ENCODE peak calls at places on chromosomes 4 and X, in five cellular contexts. E is kidney epithelial cell, Z is transverse colon, L is lower lobe of right lung, J is GM12865. N is an unnamed sample.

GRCh38 chrX:40845331-40845911 is 110.1 kb upstream of the MED14 start:
- DNase-seq in E (peak; percentile 54), Z (no peak), L (no peak), J (no peak), N (peak; percentile 76)

GRCh38 chrX:118254611-118255010 is 91.3 kb upstream of the WDR44 start:
- DNase-seq in E (peak; percentile 12), Z (peak; percentile 56), L (no peak), J (peak; percentile 61), N (no peak)

GRCh38 chrX:41952102-41952501 is 28.7 kb upstream of the CASK start:
- DNase-seq in E (no peak), Z (no peak), L (no peak), J (no peak), N (no peak)

GRCh38 chr4:122142687-122143086 is 9.4 kb upstream of the BLTP1 start:
- DNase-seq in E (no peak), Z (no peak), L (no peak), J (no peak), N (no peak)

GRCh38 chr4:182017038-182017437 is 226.2 kb upstream of the TENM3 start:
- DNase-seq in E (no peak), Z (no peak), L (no peak), J (no peak), N (no peak)

GRCh38 chr4:105194328-105195231 is 47.9 kb downstream of the TET2 start:
- DNase-seq in E (no peak), Z (no peak), L (no peak), J (peak; percentile 69), N (no peak)

GRCh38 chr4:164700471-164700870 is 53.5 kb upstream of the SMIM31 start:
- DNase-seq in E (no peak), Z (no peak), L (no peak), J (peak; percentile 59), N (no peak)

GRCh38 chrX:64975989-64976672 is at the start of gene ZC4H2:
- DNase-seq in E (peak; percentile 51), Z (peak; percentile 80), L (peak; percentile 80), J (peak; percentile 84), N (peak; percentile 7)

GRCh38 chr4:86927843-86928395 is 6.9 kb upstream of the AFF1 start:
- DNase-seq in E (peak; percentile 96), Z (peak; percentile 21), L (no peak), J (no peak), N (peak; percentile 92)

GRCh38 chrX:2137882-2138281 is 362.9 kb downstream of the DHRSX start:
- DNase-seq in E (no peak), Z (no peak), L (no peak), J (no peak), N (no peak)

GRCh38 chrX:132270699-132271098 is 51.5 kb upstream of the RAP2C start:
- DNase-seq in E (peak; percentile 29), Z (peak; percentile 18), L (no peak), J (no peak), N (no peak)

GRCh38 chr4:87844476-87844875 is 11.7 kb downstream of the MEPE start:
- DNase-seq in E (no peak), Z (no peak), L (no peak), J (no peak), N (no peak)

GRCh38 chr4:2874861-2875260 is 31.2 kb downstream of the ADD1 start:
- DNase-seq in E (no peak), Z (no peak), L (no peak), J (no peak), N (no peak)

GRCh38 chrX:46941341-46941740 is 29.1 kb downstream of the JADE3 start:
- DNase-seq in E (no peak), Z (no peak), L (no peak), J (no peak), N (no peak)

GRCh38 chr4:186067757-186068385 is 1.1 kb upstream of the TLR3 start:
- DNase-seq in E (peak; percentile 45), Z (peak; percentile 80), L (peak; percentile 71), J (peak; percentile 74), N (no peak)

GRCh38 chrX:114976321-114976720 is 41.1 kb downstream of the IL13RA2 start:
- DNase-seq in E (no peak), Z (no peak), L (no peak), J (no peak), N (no peak)

GRCh38 chr4:60450054-60450453 is 750.1 kb upstream of the ADGRL3 start:
- DNase-seq in E (no peak), Z (no peak), L (no peak), J (no peak), N (no peak)

GRCh38 chrX:72028701-72029470 is 102.8 kb downstream of the RTL5 start:
- DNase-seq in E (no peak), Z (no peak), L (no peak), J (no peak), N (no peak)

GRCh38 chrX:47502591-47503222 is 19.7 kb upstream of the ZNF41 start:
- DNase-seq in E (no peak), Z (no peak), L (no peak), J (no peak), N (no peak)

GRCh38 chr4:84496356-84497219 is 2.5 kb downstream of the NKX6-1 start:
- DNase-seq in E (no peak), Z (no peak), L (no peak), J (no peak), N (no peak)

GRCh38 chrX:71546879-71547278 is 14.0 kb downstream of the OGT start:
- DNase-seq in E (no peak), Z (no peak), L (no peak), J (no peak), N (no peak)

GRCh38 chr4:81198151-81198550 is 16.9 kb downstream of the PRKG2 start:
- DNase-seq in E (no peak), Z (no peak), L (peak; percentile 44), J (no peak), N (no peak)

GRCh38 chr4:101050836-101051205 is 296.5 kb downstream of the PPP3CA start:
- DNase-seq in E (no peak), Z (no peak), L (no peak), J (no peak), N (no peak)

GRCh38 chr4:127209580-127210095 is 423.1 kb upstream of the INTU start:
- DNase-seq in E (no peak), Z (no peak), L (no peak), J (no peak), N (no peak)

GRCh38 chr4:126583509-126583908 is 1049.2 kb upstream of the INTU start:
- DNase-seq in E (no peak), Z (no peak), L (no peak), J (peak; percentile 25), N (no peak)

GRCh38 chr4:89230271-89230670 is 77.3 kb downstream of the GPRIN3 start:
- DNase-seq in E (no peak), Z (no peak), L (no peak), J (no peak), N (no peak)

GRCh38 chr4:82372502-82372873 is 1.3 kb downstream of the HNRNPD start:
- DNase-seq in E (no peak), Z (peak; percentile 55), L (no peak), J (peak; percentile 58), N (no peak)

GRCh38 chrX:8730812-8731578 is 942 bp downstream of the ANOS1 start:
- DNase-seq in E (no peak), Z (no peak), L (no peak), J (no peak), N (no peak)

GRCh38 chrX:155148724-155149537 is 67.3 kb upstream of the VBP1 start:
- DNase-seq in E (no peak), Z (peak; percentile 15), L (no peak), J (peak; percentile 30), N (no peak)

GRCh38 chr4:71607780-71608673 is 175.9 kb downstream of the GC start:
- DNase-seq in E (peak; percentile 56), Z (no peak), L (no peak), J (no peak), N (peak; percentile 10)

GRCh38 chrX:95841863-95842262 is 842.8 kb upstream of the DIAPH2 start:
- DNase-seq in E (no peak), Z (no peak), L (no peak), J (no peak), N (no peak)

GRCh38 chr4:54234497-54235205 is 5.6 kb downstream of the PDGFRA start:
- DNase-seq in E (no peak), Z (no peak), L (no peak), J (no peak), N (no peak)
- TF ChIP-seq CTCF in E (no peak), Z (no peak), L (no peak), J (no peak), N (peak; percentile 8)

DNA sequence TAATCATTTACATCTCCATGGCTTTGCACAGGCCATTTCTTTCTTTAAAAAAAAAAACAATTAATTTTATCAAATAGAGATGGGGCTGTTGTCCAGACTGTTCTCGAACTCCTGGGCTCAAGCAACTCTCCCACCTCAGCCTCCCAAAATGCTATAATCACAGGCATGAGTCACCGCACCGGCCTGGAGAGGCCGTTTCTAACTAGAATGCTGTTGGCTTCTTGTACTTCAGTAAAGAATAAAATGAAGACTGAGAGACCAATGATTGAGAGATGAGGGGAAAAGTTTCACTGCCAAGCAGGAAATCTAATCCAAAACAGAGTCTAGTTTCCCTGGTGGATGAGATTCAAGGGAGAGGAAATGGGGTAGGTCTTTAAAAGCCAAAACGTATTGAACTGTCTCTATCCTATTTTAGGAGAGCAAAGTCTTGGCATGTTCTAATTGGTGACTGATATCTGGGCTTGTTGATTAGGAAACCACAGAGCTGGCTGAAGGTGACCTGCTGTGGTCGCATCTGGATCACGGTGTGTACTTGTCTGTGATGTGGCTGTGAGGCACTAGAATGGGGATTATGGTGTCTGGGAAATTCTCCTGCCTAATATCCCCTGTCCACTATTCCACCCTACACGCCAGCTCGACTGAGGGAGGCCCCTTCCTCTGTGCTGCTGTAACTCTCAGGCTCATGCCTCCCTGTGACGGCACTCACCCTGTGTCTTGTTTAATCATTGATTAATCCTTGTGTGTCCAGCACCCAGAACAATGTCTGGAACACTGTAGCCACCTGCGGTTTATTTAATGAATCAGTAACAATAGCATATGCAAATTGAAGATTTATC is 15.1 kb upstream of the TRIM2 start:
- DNase-seq in E (peak; percentile 83), Z (no peak), L (no peak), J (no peak), N (no peak)
- H3K4me3 ChIP-seq in E (no peak overlapping the region), Z (no peak overlapping the region), L (no peak overlapping the region), J (no peak overlapping the region), N (no peak overlapping the region)

GRCh38 chr4:16914208-16914607 is 15.8 kb upstream of the LDB2 start:
- DNase-seq in E (no peak), Z (no peak), L (no peak), J (peak; percentile 38), N (no peak)
- TF ChIP-seq CTCF in E (no peak), Z (peak; percentile 5), L (peak; percentile 19), J (peak; percentile 23), N (peak; percentile 50)

DNA sequence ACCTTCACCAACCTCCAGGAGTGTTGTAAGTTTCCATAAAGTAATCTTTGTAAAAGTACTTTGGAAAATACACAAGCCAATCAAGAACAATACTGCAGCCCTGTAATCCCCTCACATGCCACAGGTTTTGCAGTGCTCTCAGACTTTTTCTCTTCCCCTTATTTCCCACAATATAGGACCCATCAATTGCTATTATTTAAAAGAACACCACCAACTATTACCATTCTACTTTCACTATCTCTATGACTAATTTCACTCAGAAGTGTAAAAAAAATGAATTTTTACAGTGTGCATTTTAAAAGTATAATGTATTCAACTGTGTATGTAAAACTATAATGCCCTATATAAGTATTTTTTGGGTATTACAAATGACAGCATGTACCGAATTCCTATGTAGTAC is 1.7 kb downstream of the ATP8A1 start:
- DNase-seq in E (no peak), Z (no peak), L (no peak), J (peak; percentile 48), N (no peak)
- H3K4me3 ChIP-seq in E (no peak overlapping the region), Z (no peak overlapping the region), L (peak overlapping the region; percentile 88), J (peak overlapping the region; percentile 85), N (no peak overlapping the region)